ENCODE peak calls at places on chromosomes 13 and 19, in five cellular contexts. One of them, this sample, is unnamed.

GRCh38 chr13:51619614-51620013 is 35.4 kb downstream of the WDFY2 start:
- DNase-seq in caudate nucleus: no peak
- DNase-seq in T-helper 2 cell: no peak
- DNase-seq in KG1: no peak
- DNase-seq in neural progenitor cell: no peak
- DNase-seq in this sample: no peak

GRCh38 chr13:43339843-43340550 is 316.6 kb downstream of the DNAJC15 start:
- DNase-seq in caudate nucleus: no peak
- DNase-seq in T-helper 2 cell: no peak
- DNase-seq in KG1: no peak
- DNase-seq in neural progenitor cell: no peak
- DNase-seq in this sample: no peak

GRCh38 chr13:46345866-46346265 is 41.2 kb downstream of the RUBCNL start:
- DNase-seq in caudate nucleus: no peak
- DNase-seq in T-helper 2 cell: no peak
- DNase-seq in KG1: no peak
- DNase-seq in neural progenitor cell: no peak
- DNase-seq in this sample: no peak

GRCh38 chr13:39897636-39898035 is 242.2 kb downstream of the COG6 start:
- DNase-seq in caudate nucleus: no peak
- DNase-seq in T-helper 2 cell: no peak
- DNase-seq in KG1: no peak
- DNase-seq in neural progenitor cell: no peak
- DNase-seq in this sample: no peak

GRCh38 chr13:74573654-74574053 is 439.4 kb upstream of the KLF12 start:
- DNase-seq in caudate nucleus: no peak
- DNase-seq in T-helper 2 cell: no peak
- DNase-seq in KG1: no peak
- DNase-seq in neural progenitor cell: peak; percentile 28
- DNase-seq in this sample: no peak

GRCh38 chr19:12779162-12779993 is 4.0 kb upstream of the HOOK2 start:
- DNase-seq in caudate nucleus: no peak
- DNase-seq in T-helper 2 cell: no peak
- DNase-seq in KG1: no peak
- DNase-seq in neural progenitor cell: peak; percentile 45
- DNase-seq in this sample: peak; percentile 23

GRCh38 chr19:4553775-4554174 is 5.7 kb downstream of the SEMA6B start:
- DNase-seq in caudate nucleus: no peak
- DNase-seq in T-helper 2 cell: no peak
- DNase-seq in KG1: no peak
- DNase-seq in neural progenitor cell: no peak
- DNase-seq in this sample: no peak

GRCh38 chr19:10760268-10760944 is 42.5 kb downstream of the DNM2 start:
- DNase-seq in caudate nucleus: no peak
- DNase-seq in T-helper 2 cell: peak; percentile 14
- DNase-seq in KG1: no peak
- DNase-seq in neural progenitor cell: no peak
- DNase-seq in this sample: peak; percentile 66

GRCh38 chr19:54473071-54473941 is at the start of gene CDC42EP5:
- DNase-seq in caudate nucleus: no peak
- DNase-seq in T-helper 2 cell: no peak
- DNase-seq in KG1: no peak
- DNase-seq in neural progenitor cell: peak; percentile 32
- DNase-seq in this sample: no peak

GRCh38 chr13:42445354-42445753 is 128.6 kb upstream of the TNFSF11 start:
- DNase-seq in caudate nucleus: no peak
- DNase-seq in T-helper 2 cell: no peak
- DNase-seq in KG1: no peak
- DNase-seq in neural progenitor cell: no peak
- DNase-seq in this sample: no peak

GRCh38 chr13:112733661-112734379 is 44.0 kb downstream of the ATP11A start:
- DNase-seq in caudate nucleus: no peak
- DNase-seq in T-helper 2 cell: no peak
- DNase-seq in KG1: no peak
- DNase-seq in neural progenitor cell: peak; percentile 89
- DNase-seq in this sample: no peak